ENCODE peak calls at places on chromosomes 5 and 9, in four cellular contexts. E, S, T and P are unnamed samples.

GRCh38 chr5:98360548-98360947 is 412.9 kb upstream of the RGMB start:
- DNase-seq in E (no peak), S (no peak), T (no peak), P (no peak)

GRCh38 chr5:15013654-15014463 is 142.3 kb upstream of the ANKH start:
- DNase-seq in E (peak), S (no peak), T (peak), P (peak)

GRCh38 chr9:129007035-129007765 is 20.9 kb downstream of the SH3GLB2 start:
- DNase-seq in E (no peak), S (no peak), T (no peak), P (peak)

GRCh38 chr9:136316271-136316751 is 11.0 kb upstream of the GPSM1 start:
- DNase-seq in E (no peak), S (no peak), T (no peak), P (no peak)

GRCh38 chr9:93261735-93262523 is 78.0 kb downstream of the WNK2 start:
- DNase-seq in E (no peak), S (no peak), T (no peak), P (no peak)

GRCh38 chr9:134317431-134318414 is 8.5 kb upstream of the RXRA start:
- DNase-seq in E (peak), S (no peak), T (no peak), P (peak)

GRCh38 chr5:73770601-73771025 is 144.6 kb downstream of the ARHGEF28 start:
- DNase-seq in E (no peak), S (no peak), T (no peak), P (no peak)

GRCh38 chr5:91007780-91008402 is 375.2 kb downstream of the ARRDC3 start:
- DNase-seq in E (no peak), S (no peak), T (no peak), P (no peak)

GRCh38 chr9:125550216-125550614 is 156.8 kb downstream of the MAPKAP1 start:
- DNase-seq in E (peak), S (no peak), T (peak), P (peak)

GRCh38 chr5:156052697-156053455 is 274.1 kb upstream of the SGCD start:
- DNase-seq in E (no peak), S (no peak), T (no peak), P (no peak)

GRCh38 chr5:159805021-159805420 is 111.3 kb upstream of the ADRA1B start:
- DNase-seq in E (peak), S (no peak), T (no peak), P (peak)

GRCh38 chr5:177426566-177427210 is at the start of gene GRK6:
- DNase-seq in E (no peak), S (no peak), T (no peak), P (no peak)

GRCh38 chr5:59759600-59760357 is 133.7 kb downstream of the PDE4D start:
- DNase-seq in E (no peak), S (no peak), T (peak), P (no peak)

GRCh38 chr5:82351754-82352145 is 73.6 kb upstream of the RPS23 start:
- DNase-seq in E (peak), S (no peak), T (peak), P (peak)

GRCh38 chr5:73963021-73963420 is 337.0 kb downstream of the ARHGEF28 start:
- DNase-seq in E (peak), S (no peak), T (peak), P (peak)

GRCh38 chr9:123387686-123388085 is 31.7 kb downstream of the CRB2 start:
- DNase-seq in E (no peak), S (no peak), T (no peak), P (no peak)

GRCh38 chr5:1505506-1506241 is 18.1 kb downstream of the LPCAT1 start:
- DNase-seq in E (peak), S (no peak), T (no peak), P (peak)

GRCh38 chr9:88953401-88954029 is 37.8 kb upstream of the S1PR3 start:
- DNase-seq in E (peak), S (no peak), T (peak), P (peak)

GRCh38 chr5:74257645-74258328 is 382.7 kb downstream of the ENC1 start:
- DNase-seq in E (peak), S (no peak), T (peak), P (peak)

GRCh38 chr9:114437401-114437893 is 49.7 kb upstream of the AKNA start:
- DNase-seq in E (no peak), S (no peak), T (no peak), P (no peak)

GRCh38 chr5:157820593-157821252 is 38.2 kb downstream of the CLINT1 start:
- DNase-seq in E (peak), S (no peak), T (peak), P (peak)

GRCh38 chr9:95115104-95115503 is 202.4 kb downstream of the FANCC start:
- DNase-seq in E (no peak), S (no peak), T (no peak), P (no peak)

GRCh38 chr5:135490245-135491037 is 38.3 kb upstream of the TIFAB start:
- DNase-seq in E (no peak), S (no peak), T (no peak), P (no peak)

GRCh38 chr5:72956324-72957140 is 691 bp downstream of the FCHO2 start:
- DNase-seq in E (peak), S (no peak), T (peak), P (peak)

GRCh38 chr9:128713411-128713780 is 10.5 kb downstream of the ZDHHC12 start:
- DNase-seq in E (no peak), S (no peak), T (no peak), P (no peak)

GRCh38 chr5:2910401-2911175 is 159.1 kb upstream of the IRX2 start:
- DNase-seq in E (no peak), S (no peak), T (no peak), P (no peak)

DNA sequence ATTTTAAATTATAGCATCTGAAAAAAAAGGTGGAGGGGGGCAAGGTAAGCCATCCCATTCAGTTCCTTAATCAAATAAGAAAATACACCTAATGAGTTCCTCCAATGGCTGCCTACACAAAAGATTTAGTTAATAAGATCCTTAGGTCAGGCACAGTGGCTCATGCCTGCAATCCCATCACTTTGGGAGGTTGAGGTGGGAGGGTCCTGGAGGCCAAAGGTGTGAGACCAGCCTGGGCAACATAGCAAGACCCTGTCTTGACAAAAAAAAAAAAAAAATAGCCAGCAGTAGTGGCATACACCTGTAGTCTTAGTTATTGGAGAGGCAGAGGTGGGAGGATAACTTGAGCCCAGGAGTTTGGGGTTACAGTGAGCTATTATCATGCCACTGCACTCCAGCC is 78.4 kb downstream of the ST8SIA4 start:
- DNase-seq in E (no peak), S (no peak), T (no peak), P (no peak)
- TF ChIP-seq CTCF in E (no peak), S (no peak), T (no peak), P (no peak)

GRCh38 chr9:104092192-104092591 is 1.9 kb upstream of the SMC2 start:
- DNase-seq in E (no peak), S (no peak), T (no peak), P (no peak)
- H3K4me3 ChIP-seq in E (no peak), S (peak), T (no peak), P (no peak)

GRCh38 chr9:34628656-34629491 is at the start of gene ARID3C:
- DNase-seq in E (no peak), S (no peak), T (no peak), P (no peak)
- TF ChIP-seq CTCF in E (no peak), S (no peak), T (no peak), P (no peak)

GRCh38 chr9:131097259-131097947 is 1.1 kb downstream of the AIF1L start:
- DNase-seq in E (no peak), S (no peak), T (no peak), P (no peak)

GRCh38 chr9:131099088-131099611 is 2.8 kb downstream of the AIF1L start:
- DNase-seq in E (no peak), S (no peak), T (no peak), P (no peak)

GRCh38 chr9:131096490-131097258 is at the start of gene AIF1L:
- DNase-seq in E (no peak), S (no peak), T (no peak), P (no peak)

GRCh38 chr9:131098391-131099087 is 2.2 kb downstream of the AIF1L start:
- DNase-seq in E (no peak), S (no peak), T (no peak), P (no peak)

GRCh38 chr9:131097948-131098278 is 1.6 kb downstream of the AIF1L start:
- DNase-seq in E (no peak), S (no peak), T (no peak), P (no peak)
- H3K4me3 ChIP-seq in E (no peak), S (no peak), T (no peak), P (no peak)